ENCODE peak calls at places on chromosomes 5 and 9, in five cellular contexts. Y, E, A, H and M are unnamed samples.

GRCh38 chr5:173535166-173535975 is 81.1 kb downstream of the BOD1 start:
- DNase-seq in E (no peak), A (no peak), Y (no peak), H (no peak), M (no peak)

GRCh38 chr9:3569529-3569928 is 43.7 kb upstream of the RFX3 start:
- DNase-seq in A (no peak), H (no peak), E (no peak), Y (no peak), M (no peak)

GRCh38 chr9:99305124-99305523 is 83.0 kb downstream of the SEC61B start:
- DNase-seq in E (no peak), A (no peak), Y (no peak), H (no peak), M (no peak)

GRCh38 chr5:68983959-68984358 is 109.9 kb upstream of the SLC30A5 start:
- DNase-seq in A (no peak), Y (no peak), H (no peak), E (no peak), M (no peak)

GRCh38 chr9:135898634-135899407 is 8.5 kb downstream of the CAMSAP1 start:
- DNase-seq in E (no peak), H (no peak), A (no peak), Y (no peak), M (no peak)

GRCh38 chr9:31588756-31589155 is 795.7 kb upstream of the ACO1 start:
- DNase-seq in H (no peak), A (no peak), Y (no peak), E (no peak), M (no peak)

GRCh38 chr5:73412597-73412988 is 36.0 kb downstream of the FOXD1 start:
- DNase-seq in Y (no peak), H (no peak), A (no peak), E (no peak), M (no peak)

GRCh38 chr5:149153751-149154610 is 12.7 kb downstream of the ABLIM3 start:
- DNase-seq in E (peak), Y (no peak), H (no peak), A (peak), M (no peak)

GRCh38 chr5:30112842-30113241 is 1080.6 kb upstream of the CDH6 start:
- DNase-seq in H (no peak), E (no peak), Y (no peak), A (no peak), M (no peak)

GRCh38 chr5:125348936-125349335 is 602.5 kb upstream of the ZNF608 start:
- DNase-seq in A (no peak), E (no peak), Y (no peak), H (no peak), M (no peak)

GRCh38 chr5:153777681-153778080 is 261.0 kb downstream of the FAM114A2 start:
- DNase-seq in E (no peak), Y (no peak), H (no peak), A (no peak), M (no peak)

GRCh38 chr5:115559524-115559923 is 14.9 kb upstream of the FEM1C start:
- DNase-seq in H (no peak), Y (no peak), A (no peak), E (no peak), M (no peak)

GRCh38 chr9:103872811-103873210 is 221.3 kb upstream of the SMC2 start:
- DNase-seq in H (no peak), E (no peak), A (no peak), Y (no peak), M (no peak)

GRCh38 chr9:136133191-136133958 is 14.7 kb upstream of the TMEM250 start:
- DNase-seq in E (no peak), H (peak), A (no peak), Y (no peak), M (no peak)

GRCh38 chr9:4009006-4009511 is 290.8 kb downstream of the GLIS3 start:
- DNase-seq in E (no peak), A (no peak), H (no peak), Y (no peak), M (no peak)

GRCh38 chr9:123353984-123354591 is 1.9 kb upstream of the CRB2 start:
- DNase-seq in A (peak), E (peak), Y (peak), H (peak), M (peak)

GRCh38 chr5:178376906-178377582 is 144.4 kb upstream of the PHYKPL start:
- DNase-seq in A (no peak), H (no peak), E (no peak), Y (no peak), M (no peak)

GRCh38 chr5:169519358-169519757 is 64.2 kb upstream of the SPDL1 start:
- DNase-seq in Y (no peak), E (no peak), A (no peak), H (no peak), M (no peak)

GRCh38 chr9:99357575-99357974 is 135.5 kb downstream of the SEC61B start:
- DNase-seq in A (peak), H (no peak), E (no peak), Y (no peak), M (peak)

GRCh38 chr5:159531554-159532105 is 201.3 kb upstream of the IL12B start:
- DNase-seq in A (no peak), H (no peak), E (no peak), Y (no peak), M (no peak)
- TF ChIP-seq CTCF in A (peak), H (no peak), E (no peak), Y (no peak), M (no peak)

DNA sequence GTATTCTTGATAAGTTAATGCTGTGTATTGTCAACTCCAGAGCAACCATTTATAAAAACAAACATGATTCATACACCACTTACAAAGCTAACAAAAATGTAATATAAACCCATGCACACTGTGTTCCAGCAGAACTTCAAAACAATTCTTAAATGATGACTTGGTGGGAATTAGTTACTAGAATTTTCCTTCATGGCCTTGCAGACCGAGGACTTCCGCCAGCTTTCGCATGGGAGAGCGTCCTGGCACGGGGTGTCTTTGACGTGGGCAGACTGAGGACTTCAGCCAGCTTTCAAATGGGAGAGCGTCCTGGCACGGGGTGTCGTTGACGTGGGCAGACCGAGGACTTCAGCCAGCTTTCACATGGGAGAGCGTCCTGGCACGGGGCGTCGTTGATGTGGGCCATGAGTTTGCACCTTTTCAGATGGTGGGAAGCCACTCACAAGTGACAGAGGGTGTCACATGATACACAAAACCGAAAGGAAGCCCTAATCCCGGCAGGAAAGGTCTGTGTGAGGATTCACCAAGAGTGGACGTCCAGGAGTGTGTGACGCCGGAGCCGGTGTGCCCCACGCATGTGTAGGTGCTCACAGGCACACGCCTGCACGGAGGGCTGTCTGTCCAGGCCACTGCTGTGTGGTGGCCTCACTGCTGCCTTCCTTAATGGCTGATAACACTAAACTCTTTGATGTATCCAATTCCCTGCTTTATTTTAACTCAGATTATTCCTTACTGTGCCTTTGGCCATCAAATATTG is 211.3 kb upstream of the IRX4 start:
- DNase-seq in E (no peak), A (no peak), H (no peak), Y (peak), M (no peak)
- H3K4me3 ChIP-seq in E (no peak), A (no peak), H (no peak), Y (peak), M (no peak)

DNA sequence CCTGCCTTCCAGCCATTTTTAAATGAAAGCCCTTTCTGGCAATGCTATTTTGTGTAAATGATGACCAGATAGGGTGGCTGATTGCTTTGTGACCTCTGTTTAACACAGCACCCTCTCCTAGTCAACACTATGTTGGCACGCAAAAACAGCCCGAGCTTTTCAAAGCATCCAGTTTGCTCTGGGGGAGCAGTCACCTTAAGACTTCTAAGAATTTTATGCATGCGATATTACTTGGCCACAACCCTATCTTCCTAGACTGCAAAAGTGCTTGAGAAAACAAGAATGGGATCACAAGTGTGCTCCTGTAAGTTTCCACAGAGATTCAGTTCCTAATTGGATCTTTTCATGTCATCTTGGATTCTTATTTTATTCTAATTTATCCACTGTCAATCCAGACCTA is 294.1 kb downstream of the ATPSCKMT start:
- DNase-seq in E (no peak), H (no peak), A (no peak), Y (no peak), M (no peak)
- H3K27ac ChIP-seq in E (no peak), H (no peak), A (no peak), Y (no peak), M (no peak)

DNA sequence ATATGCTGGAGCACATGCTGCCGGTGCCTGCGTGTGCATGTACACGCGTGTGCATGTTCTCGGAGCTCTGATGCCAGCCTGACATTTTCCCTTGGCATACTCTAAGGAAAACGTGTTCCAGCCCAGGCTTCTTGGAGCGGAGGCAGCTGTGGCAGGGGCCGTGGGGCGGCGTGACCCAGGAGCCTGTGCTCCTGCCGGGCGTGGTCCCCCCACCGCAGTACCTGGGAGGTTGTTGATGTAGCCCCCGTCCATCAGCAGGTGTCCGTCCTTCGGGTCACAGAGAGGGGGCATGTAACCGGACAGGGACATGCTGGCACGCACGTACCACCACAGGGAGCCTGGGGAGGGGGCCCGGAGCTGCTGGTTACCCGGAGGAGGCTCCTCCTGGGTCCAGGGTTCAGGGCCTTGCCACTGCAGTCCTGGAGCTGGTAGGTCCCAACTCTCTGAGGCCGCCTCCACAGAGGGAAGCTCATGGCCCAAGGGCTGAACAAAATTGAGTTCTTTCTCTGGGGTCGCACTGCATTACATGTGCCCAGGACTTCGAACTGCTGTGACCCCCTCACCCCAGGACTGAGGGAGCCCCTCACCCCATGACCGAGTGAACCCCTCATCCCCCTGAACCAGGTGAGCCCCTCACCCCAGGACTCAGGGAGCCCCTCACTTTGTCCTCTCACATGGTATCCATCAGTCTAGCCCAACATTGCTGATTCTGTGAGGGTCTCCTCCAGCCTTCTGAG is 4.2 kb upstream of the NSMF start:
- DNase-seq in Y (no peak), E (no peak), H (peak), A (no peak), M (no peak)
- TF ChIP-seq CTCF in Y (no peak), E (no peak), H (no peak), A (no peak), M (no peak)

DNA sequence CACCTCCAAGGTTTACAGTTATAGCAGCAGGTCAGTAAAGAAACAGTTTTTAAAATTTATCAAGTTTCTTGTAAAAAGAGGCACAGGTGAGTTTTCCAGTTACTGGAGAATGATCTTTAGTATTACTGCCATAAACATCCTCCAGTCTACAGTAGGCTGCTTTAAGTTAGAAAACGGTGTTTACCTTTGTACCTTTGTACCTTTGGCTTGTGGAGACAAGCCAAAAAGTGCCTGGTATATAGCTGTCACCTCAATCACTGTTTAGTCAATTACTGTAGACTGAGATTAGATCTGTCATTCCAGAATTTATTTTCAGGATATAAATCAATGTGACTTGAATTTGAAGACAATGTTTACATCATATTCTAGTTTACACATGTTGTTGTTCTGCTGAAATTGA is 42.7 kb upstream of the SRFBP1 start:
- DNase-seq in Y (no peak), A (no peak), E (no peak), H (no peak), M (no peak)
- H3K4me3 ChIP-seq in Y (no peak), A (no peak), E (no peak), H (no peak), M (no peak)

GRCh38 chr9:120628207-120628924 is 48.4 kb upstream of the CDK5RAP2 start:
- DNase-seq in A (no peak), Y (no peak), E (no peak), H (no peak), M (no peak)
- H3K27ac ChIP-seq in A (no peak), Y (no peak), E (no peak), H (no peak), M (no peak)

DNA sequence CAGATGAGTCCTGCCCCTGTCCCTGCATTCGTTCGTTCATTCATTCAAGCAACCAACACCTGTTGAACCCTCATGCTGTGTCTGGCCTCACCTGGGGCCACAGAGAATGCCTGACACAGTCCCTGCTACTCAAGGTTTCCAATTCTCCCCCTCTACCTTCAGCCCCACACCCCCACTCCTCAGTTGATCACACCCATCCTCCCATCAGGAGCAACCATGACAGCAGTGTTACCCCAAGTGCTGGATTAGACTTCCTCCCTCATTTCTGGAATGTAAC is 57.1 kb downstream of the SMIM23 start:
- DNase-seq in H (no peak), E (no peak), Y (no peak), A (no peak), M (no peak)
- TF ChIP-seq CTCF in H (no peak), E (no peak), Y (no peak), A (no peak), M (no peak)

GRCh38 chr9:87499455-87500015 is 1.9 kb downstream of the DAPK1 start:
- DNase-seq in H (no peak), Y (no peak), E (no peak), A (no peak), M (no peak)

GRCh38 chr9:87501806-87502205 is 4.1 kb downstream of the DAPK1 start:
- DNase-seq in A (no peak), Y (no peak), E (no peak), H (no peak), M (no peak)

GRCh38 chr9:87498816-87499454 is 1.3 kb downstream of the DAPK1 start:
- DNase-seq in A (no peak), E (no peak), H (no peak), Y (no peak), M (no peak)

GRCh38 chr9:87500894-87501656 is 3.4 kb downstream of the DAPK1 start:
- DNase-seq in Y (no peak), E (no peak), A (no peak), H (no peak), M (no peak)

DNA sequence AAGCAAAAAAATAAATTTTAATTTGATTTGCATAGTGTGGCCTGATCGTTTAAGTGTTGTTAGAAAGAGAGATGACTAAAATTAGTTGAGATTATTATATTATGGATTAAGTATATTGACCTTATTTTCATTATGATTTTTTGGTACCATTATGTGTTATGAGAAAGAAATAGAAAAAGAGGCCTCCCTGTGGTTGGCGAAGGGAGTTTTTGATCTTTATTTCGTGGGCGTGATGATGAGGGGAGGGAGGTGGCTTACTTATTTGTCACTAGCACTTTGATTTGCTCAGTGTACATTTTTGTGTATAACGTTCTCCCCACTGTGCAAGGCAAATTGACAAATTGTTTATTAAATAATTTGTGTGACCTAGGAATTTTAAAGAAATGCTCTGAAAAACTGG is 2.8 kb downstream of the DAPK1 start:
- DNase-seq in H (no peak), A (no peak), Y (no peak), E (no peak), M (no peak)
- H3K4me3 ChIP-seq in H (no peak), A (no peak), Y (no peak), E (no peak), M (no peak)

GRCh38 chr5:151236888-151237287 is 13.0 kb upstream of the CCDC69 start:
- DNase-seq in E (no peak), A (no peak), H (no peak), Y (no peak), M (no peak)

GRCh38 chr5:151239237-151239861 is 13.6 kb upstream of the GM2A start:
- DNase-seq in H (peak), Y (peak), E (peak), A (peak), M (peak)

GRCh38 chr5:151237685-151238084 is 13.8 kb upstream of the CCDC69 start:
- DNase-seq in E (no peak), H (no peak), A (no peak), Y (no peak), M (no peak)

GRCh38 chr5:151240891-151241290 is 12.1 kb upstream of the GM2A start:
- DNase-seq in Y (no peak), H (no peak), E (no peak), A (no peak), M (no peak)

GRCh38 chr5:151238303-151238741 is 14.4 kb upstream of the CCDC69 start:
- DNase-seq in A (peak), H (no peak), E (no peak), Y (no peak), M (peak)
- H3K27ac ChIP-seq in A (peak), H (no peak), E (peak), Y (no peak), M (peak)